ENCODE peak calls at places on chromosomes 6 and 20, in five cellular contexts. One of them, this sample, is unnamed.

GRCh38 chr6:167742719-167743303 is 83.9 kb upstream of the AFDN start:
- DNase-seq in left lung: no peak
- DNase-seq in lower leg skin: no peak
- DNase-seq in ovary: no peak
- DNase-seq in fibroblast of pulmonary artery: peak
- DNase-seq in this sample: no peak

GRCh38 chr6:149317656-149318571 is at the start of gene TAB2:
- DNase-seq in lower leg skin: peak
- DNase-seq in ovary: peak
- DNase-seq in fibroblast of pulmonary artery: no peak
- DNase-seq in left lung: peak
- DNase-seq in this sample: peak

GRCh38 chr20:25139061-25139705 is 56.3 kb upstream of the ENTPD6 start:
- DNase-seq in left lung: no peak
- DNase-seq in fibroblast of pulmonary artery: no peak
- DNase-seq in ovary: no peak
- DNase-seq in lower leg skin: no peak
- DNase-seq in this sample: no peak

GRCh38 chr6:100573169-100573568 is 108.4 kb upstream of the SIM1 start:
- DNase-seq in left lung: no peak
- DNase-seq in ovary: no peak
- DNase-seq in lower leg skin: no peak
- DNase-seq in fibroblast of pulmonary artery: peak
- DNase-seq in this sample: no peak

GRCh38 chr6:166203003-166203640 is 35.5 kb upstream of the TBXT start:
- DNase-seq in left lung: no peak
- DNase-seq in lower leg skin: no peak
- DNase-seq in fibroblast of pulmonary artery: no peak
- DNase-seq in ovary: no peak
- DNase-seq in this sample: no peak

GRCh38 chr20:39640147-39640546 is 678.0 kb downstream of the DHX35 start:
- DNase-seq in fibroblast of pulmonary artery: no peak
- DNase-seq in ovary: no peak
- DNase-seq in lower leg skin: no peak
- DNase-seq in left lung: no peak
- DNase-seq in this sample: no peak

GRCh38 chr20:25389381-25389857 is 1.2 kb downstream of the ABHD12 start:
- DNase-seq in ovary: no peak
- DNase-seq in left lung: no peak
- DNase-seq in lower leg skin: no peak
- DNase-seq in fibroblast of pulmonary artery: peak
- DNase-seq in this sample: no peak

GRCh38 chr6:108200631-108201030 is 34.8 kb downstream of the NR2E1 start:
- DNase-seq in lower leg skin: no peak
- DNase-seq in ovary: no peak
- DNase-seq in fibroblast of pulmonary artery: peak
- DNase-seq in left lung: no peak
- DNase-seq in this sample: no peak

GRCh38 chr6:137013031-137013430 is 31.7 kb downstream of the IL20RA start:
- DNase-seq in fibroblast of pulmonary artery: no peak
- DNase-seq in ovary: no peak
- DNase-seq in left lung: no peak
- DNase-seq in lower leg skin: no peak
- DNase-seq in this sample: no peak

GRCh38 chr20:848218-848617 is 14.7 kb downstream of the FAM110A start:
- DNase-seq in ovary: no peak
- DNase-seq in left lung: no peak
- DNase-seq in lower leg skin: no peak
- DNase-seq in fibroblast of pulmonary artery: no peak
- DNase-seq in this sample: no peak

GRCh38 chr6:126539022-126539421 is 199.1 kb downstream of the CENPW start:
- DNase-seq in ovary: no peak
- DNase-seq in fibroblast of pulmonary artery: peak
- DNase-seq in lower leg skin: no peak
- DNase-seq in left lung: no peak
- DNase-seq in this sample: no peak

GRCh38 chr20:38649275-38649891 is 47.8 kb downstream of the ARHGAP40 start:
- DNase-seq in fibroblast of pulmonary artery: peak
- DNase-seq in ovary: no peak
- DNase-seq in lower leg skin: no peak
- DNase-seq in left lung: no peak
- DNase-seq in this sample: no peak

GRCh38 chr6:106309024-106309423 is 16.5 kb downstream of the ATG5 start:
- DNase-seq in fibroblast of pulmonary artery: no peak
- DNase-seq in lower leg skin: no peak
- DNase-seq in ovary: no peak
- DNase-seq in left lung: no peak
- DNase-seq in this sample: no peak

GRCh38 chr6:106315765-106316375 is 9.7 kb downstream of the ATG5 start:
- DNase-seq in left lung: no peak
- DNase-seq in fibroblast of pulmonary artery: no peak
- DNase-seq in lower leg skin: no peak
- DNase-seq in ovary: no peak
- DNase-seq in this sample: no peak

DNA sequence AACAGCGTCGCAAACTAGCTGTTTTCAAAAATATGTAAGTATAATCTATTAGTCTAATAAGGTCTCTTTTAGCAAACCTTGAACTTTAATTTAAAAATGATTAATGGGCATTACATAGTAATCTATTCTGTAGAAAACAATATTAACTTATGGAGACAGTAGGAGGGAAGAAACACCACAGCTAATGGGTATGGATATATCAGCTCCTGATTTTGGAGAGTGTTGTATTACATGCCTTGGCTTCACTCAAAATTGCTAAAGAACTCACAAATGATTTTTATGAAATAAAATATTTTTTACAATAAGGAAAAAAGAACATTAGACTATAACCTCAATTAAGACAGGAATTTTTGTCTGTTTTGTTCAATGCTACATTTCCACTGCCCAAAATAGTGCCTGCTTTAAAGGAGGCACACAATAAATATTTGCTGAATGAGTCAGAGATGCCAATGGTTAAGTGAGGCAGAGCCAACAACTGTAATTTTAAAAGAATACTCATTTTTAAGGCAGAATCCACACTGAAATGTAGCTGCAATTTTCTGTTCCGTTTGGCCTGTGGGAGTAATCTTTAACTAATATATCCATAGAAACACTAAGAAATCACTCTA is 15.7 kb downstream of the ATG5 start:
- DNase-seq in left lung: no peak
- DNase-seq in fibroblast of pulmonary artery: peak
- DNase-seq in ovary: no peak
- DNase-seq in lower leg skin: no peak
- DNase-seq in this sample: no peak
- TF ChIP-seq CTCF in left lung: no peak
- TF ChIP-seq CTCF in fibroblast of pulmonary artery: no peak
- TF ChIP-seq CTCF in ovary: no peak
- TF ChIP-seq CTCF in lower leg skin: no peak
- TF ChIP-seq CTCF in this sample: no peak

GRCh38 chr6:34589633-34590139 is 33.6 kb upstream of the SPDEF start:
- DNase-seq in lower leg skin: no peak
- DNase-seq in left lung: no peak
- DNase-seq in ovary: no peak
- DNase-seq in fibroblast of pulmonary artery: no peak
- DNase-seq in this sample: no peak
- TF ChIP-seq CTCF in lower leg skin: no peak
- TF ChIP-seq CTCF in left lung: no peak
- TF ChIP-seq CTCF in ovary: no peak
- TF ChIP-seq CTCF in fibroblast of pulmonary artery: no peak
- TF ChIP-seq CTCF in this sample: no peak

GRCh38 chr6:139108378-139108777 is 26.5 kb upstream of the HECA start:
- DNase-seq in left lung: no peak
- DNase-seq in lower leg skin: no peak
- DNase-seq in ovary: no peak
- DNase-seq in fibroblast of pulmonary artery: no peak
- DNase-seq in this sample: no peak

GRCh38 chr6:139112561-139112960 is 22.3 kb upstream of the HECA start:
- DNase-seq in lower leg skin: no peak
- DNase-seq in left lung: no peak
- DNase-seq in ovary: no peak
- DNase-seq in fibroblast of pulmonary artery: no peak
- DNase-seq in this sample: no peak

GRCh38 chr6:139107051-139107450 is 27.8 kb upstream of the HECA start:
- DNase-seq in left lung: no peak
- DNase-seq in fibroblast of pulmonary artery: no peak
- DNase-seq in ovary: no peak
- DNase-seq in lower leg skin: no peak
- DNase-seq in this sample: no peak

GRCh38 chr6:139112146-139112545 is 22.7 kb upstream of the HECA start:
- DNase-seq in left lung: no peak
- DNase-seq in lower leg skin: no peak
- DNase-seq in fibroblast of pulmonary artery: no peak
- DNase-seq in ovary: no peak
- DNase-seq in this sample: no peak

DNA sequence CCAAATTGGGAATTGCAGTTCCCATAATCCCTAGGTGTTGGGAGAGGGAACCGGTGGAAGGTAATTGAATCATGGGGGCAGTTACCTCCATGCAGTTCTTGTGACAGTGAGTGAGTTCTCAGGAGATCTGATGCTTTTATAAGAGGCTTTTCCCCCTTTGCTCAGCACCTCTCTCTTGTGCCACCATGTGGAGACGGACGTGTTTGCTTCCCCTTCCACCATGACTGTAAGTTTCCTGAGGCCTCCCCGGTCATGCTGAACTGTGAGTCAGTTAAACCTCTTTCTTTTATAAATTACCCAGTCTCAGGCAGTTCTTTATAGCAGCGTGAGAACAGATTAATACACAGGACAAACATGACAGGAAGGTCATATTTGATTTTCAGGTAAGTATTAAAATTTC is 25.3 kb upstream of the HECA start:
- DNase-seq in left lung: no peak
- DNase-seq in fibroblast of pulmonary artery: peak
- DNase-seq in lower leg skin: no peak
- DNase-seq in ovary: no peak
- DNase-seq in this sample: no peak
- TF ChIP-seq CTCF in left lung: no peak
- TF ChIP-seq CTCF in fibroblast of pulmonary artery: peak
- TF ChIP-seq CTCF in lower leg skin: no peak
- TF ChIP-seq CTCF in ovary: no peak
- TF ChIP-seq CTCF in this sample: no peak

GRCh38 chr6:5995705-5996686 is 10.7 kb downstream of the NRN1 start:
- DNase-seq in ovary: no peak
- DNase-seq in left lung: peak
- DNase-seq in lower leg skin: peak
- DNase-seq in fibroblast of pulmonary artery: peak
- DNase-seq in this sample: peak
- TF ChIP-seq CTCF in ovary: no peak
- TF ChIP-seq CTCF in left lung: no peak
- TF ChIP-seq CTCF in lower leg skin: no peak
- TF ChIP-seq CTCF in fibroblast of pulmonary artery: no peak
- TF ChIP-seq CTCF in this sample: peak

This sample was measured in lower lobe of right lung.